ENCODE peak calls at places on chromosomes 7 and 10, in eight cellular contexts. O is activated T-cell treated with anti-CD3 and anti-CD28 coated beads for 48 hours, H is ureter, P is Right ventricle myocardium superior, D is T-cell, U is IMR-90, N is renal cortical epithelial cell, X is fibroblast of the conjunctiva. A is an unnamed sample.

GRCh38 chr10:119250641-119251314 is 43.4 kb downstream of the GRK5 start:
- DNase-seq in X (peak), D (no peak), H (no peak), O (no peak), N (no peak), P (no peak), U (peak), A (peak)

GRCh38 chr10:123530166-123530870 is 135.8 kb upstream of the GPR26 start:
- DNase-seq in D (no peak), P (no peak), N (no peak), H (peak), U (no peak), X (no peak), O (no peak), A (no peak)

GRCh38 chr10:119299531-119299930 is 92.2 kb downstream of the GRK5 start:
- DNase-seq in U (no peak), D (no peak), H (no peak), N (no peak), X (no peak), P (no peak), O (no peak), A (no peak)

GRCh38 chr7:16695621-16696237 is 49.7 kb downstream of the BZW2 start:
- DNase-seq in H (no peak), D (no peak), N (peak), U (peak), P (no peak), X (peak), O (no peak), A (peak)

GRCh38 chr7:18457832-18458231 is 37.7 kb upstream of the HDAC9 start:
- DNase-seq in U (no peak), X (no peak), O (no peak), P (no peak), N (peak), H (no peak), D (no peak), A (no peak)

GRCh38 chr10:58651040-58651439 is 138.4 kb downstream of the BICC1 start:
- DNase-seq in P (no peak), N (peak), X (no peak), U (peak), O (no peak), H (no peak), D (no peak), A (no peak)

GRCh38 chr10:117741524-117741923 is 199.0 kb downstream of the EMX2 start:
- DNase-seq in H (no peak), P (no peak), X (no peak), U (no peak), O (no peak), D (no peak), N (no peak), A (no peak)

GRCh38 chr10:46233101-46233500 is 53.7 kb upstream of the ANTXRL start:
- DNase-seq in H (peak), U (no peak), O (no peak), X (no peak), N (no peak), D (no peak), P (no peak), A (no peak)

GRCh38 chr7:56479136-56479535 is 362.9 kb upstream of the NUPR2 start:
- DNase-seq in D (no peak), H (no peak), U (no peak), O (no peak), P (no peak), X (no peak), N (no peak), A (no peak)